ENCODE peak calls at places on chromosome 19, in six cellular contexts. G is stimulated activated CD8-positive, alpha-beta memory T cell treated with anti-CD3 and anti-CD28 coated beads, Interleukin-12 subunit alpha, Interleukin-12 subunit beta, amount 100 ng/mL, for 1 hour; Q is AML-193; J is mammary epithelial cell; T is activated T-helper 9 cell treated with anti-CD3 and anti-CD28 coated beads, Interleukin-2, amount 50 U/mL, for 16 hours; M is endothelial cell. K is an unnamed sample.
A peak's percentile ranks its signal among the peaks of the same experiment; 100 is the strongest.

GRCh38 chr19:3682741-3683404 is 17.4 kb downstream of the PIP5K1C start:
- DNase-seq in G (no peak), Q (no peak), J (no peak), T (no peak), M (no peak), K (no peak)

GRCh38 chr19:8307400-8307964 is 676 bp downstream of the CD320 start:
- DNase-seq in G (no peak), Q (no peak), J (no peak), T (no peak), M (peak; percentile 11), K (peak; percentile 23)

GRCh38 chr19:7550987-7551761 is 15.7 kb downstream of the PNPLA6 start:
- DNase-seq in G (no peak), Q (no peak), J (peak; percentile 9), T (no peak), M (peak; percentile 79), K (peak; percentile 49)

GRCh38 chr19:57434386-57435061 is 601 bp upstream of the ZNF749 start:
- DNase-seq in G (no peak), Q (no peak), J (no peak), T (no peak), M (peak; percentile 13), K (no peak)

GRCh38 chr19:50648659-50649058 is 586 bp upstream of the C19orf81 start:
- DNase-seq in G (no peak), Q (no peak), J (no peak), T (no peak), M (no peak), K (no peak)

GRCh38 chr19:40394816-40395210 is 4.8 kb upstream of the HIPK4 start:
- DNase-seq in G (no peak), Q (no peak), J (no peak), T (no peak), M (no peak), K (peak; percentile 44)

GRCh38 chr19:58209577-58209976 is 19.1 kb upstream of the ZNF544 start:
- DNase-seq in G (no peak), Q (no peak), J (no peak), T (no peak), M (no peak), K (no peak)

GRCh38 chr19:36169084-36169760 is 17.0 kb upstream of the COX7A1 start:
- DNase-seq in G (no peak), Q (no peak), J (no peak), T (no peak), M (peak; percentile 31), K (no peak)

GRCh38 chr19:51327066-51327985 is 14.6 kb downstream of the VSIG10L start:
- DNase-seq in G (no peak), Q (no peak), J (peak; percentile 31), T (peak; percentile 30), M (peak; percentile 76), K (peak; percentile 44)

GRCh38 chr19:29836409-29836825 is 24.6 kb downstream of the CCNE1 start:
- DNase-seq in G (no peak), Q (no peak), J (no peak), T (no peak), M (no peak), K (no peak)

GRCh38 chr19:39372941-39373340 is 18.0 kb downstream of the PAF1 start:
- DNase-seq in G (no peak), Q (no peak), J (no peak), T (no peak), M (no peak), K (no peak)

GRCh38 chr19:6374179-6374709 is 1.5 kb downstream of the PSPN start:
- DNase-seq in G (no peak), Q (no peak), J (no peak), T (no peak), M (no peak), K (no peak)

GRCh38 chr19:28990522-28990921 is 222.4 kb downstream of the UQCRFS1 start:
- DNase-seq in G (no peak), Q (no peak), J (no peak), T (no peak), M (peak; percentile 16), K (peak; percentile 52)

GRCh38 chr19:57719901-57720519 is 7.4 kb downstream of the ZNF671 start:
- DNase-seq in G (no peak), Q (no peak), J (no peak), T (no peak), M (no peak), K (no peak)

GRCh38 chr19:38452430-38453366 is 19.2 kb downstream of the RYR1 start:
- DNase-seq in G (no peak), Q (no peak), J (no peak), T (no peak), M (peak; percentile 16), K (no peak)

GRCh38 chr19:36008336-36008978 is at the start of gene SYNE4:
- DNase-seq in G (no peak), Q (no peak), J (no peak), T (no peak), M (no peak), K (peak; percentile 74)

GRCh38 chr19:11138659-11139526 is 16.7 kb downstream of the SPC24 start:
- DNase-seq in G (no peak), Q (peak; percentile 59), J (peak; percentile 57), T (no peak), M (peak; percentile 47), K (peak; percentile 84)

GRCh38 chr19:44692379-44692721 is 6.6 kb upstream of the CEACAM16 start:
- DNase-seq in G (no peak), Q (no peak), J (no peak), T (no peak), M (no peak), K (no peak)

GRCh38 chr19:47005164-47005641 is 14.4 kb upstream of the NPAS1 start:
- DNase-seq in G (no peak), Q (no peak), J (no peak), T (no peak), M (no peak), K (no peak)

GRCh38 chr19:51015691-51016267 is 3.7 kb downstream of the KLK10 start:
- DNase-seq in G (no peak), Q (no peak), J (no peak), T (no peak), M (no peak), K (no peak)

GRCh38 chr19:4007836-4008539 is 452 bp downstream of the PIAS4 start:
- DNase-seq in G (no peak), Q (no peak), J (no peak), T (no peak), M (no peak), K (no peak)

GRCh38 chr19:12938536-12939291 is at the start of gene CALR:
- DNase-seq in G (no peak), Q (no peak), J (peak; percentile 40), T (no peak), M (no peak), K (peak; percentile 42)

GRCh38 chr19:49057636-49058234 is at the start of gene CGB7:
- DNase-seq in G (no peak), Q (no peak), J (peak; percentile 69), T (no peak), M (peak; percentile 63), K (peak; percentile 64)

GRCh38 chr19:34254552-34255432 is at the start of gene GARRE1:
- DNase-seq in G (no peak), Q (no peak), J (no peak), T (peak; percentile 79), M (peak; percentile 61), K (peak; percentile 54)

GRCh38 chr19:10604460-10604980 is 17.4 kb upstream of the AP1M2 start:
- DNase-seq in G (no peak), Q (peak; percentile 16), J (no peak), T (no peak), M (peak; percentile 22), K (no peak)

GRCh38 chr19:16569609-16570320 is 2.5 kb downstream of the SLC35E1 start:
- DNase-seq in G (no peak), Q (no peak), J (peak; percentile 71), T (no peak), M (no peak), K (peak; percentile 62)

GRCh38 chr19:48915757-48916156 is 15.6 kb downstream of the NUCB1 start:
- DNase-seq in G (no peak), Q (no peak), J (no peak), T (no peak), M (no peak), K (no peak)

GRCh38 chr19:47881757-47882156 is 4.4 kb downstream of the SULT2A1 start:
- DNase-seq in G (no peak), Q (no peak), J (no peak), T (no peak), M (no peak), K (no peak)

GRCh38 chr19:17475541-17476115 is 5.3 kb downstream of the SLC27A1 start:
- DNase-seq in G (no peak), Q (no peak), J (peak; percentile 95), T (no peak), M (no peak), K (no peak)

GRCh38 chr19:1474011-1474764 is 4.8 kb downstream of the C19orf25 start:
- DNase-seq in G (no peak), Q (no peak), J (no peak), T (no peak), M (no peak), K (no peak)

GRCh38 chr19:18737337-18737953 is 53.7 kb downstream of the COMP start:
- DNase-seq in G (no peak), Q (no peak), J (no peak), T (no peak), M (no peak), K (peak; percentile 30)

GRCh38 chr19:49390978-49391304 is 2.9 kb downstream of the KASH5 start:
- DNase-seq in G (no peak), Q (no peak), J (no peak), T (no peak), M (no peak), K (no peak)

GRCh38 chr19:58317481-58318072 is 9.2 kb upstream of the ZSCAN22 start:
- DNase-seq in G (no peak), Q (peak; percentile 11), J (no peak), T (no peak), M (peak; percentile 31), K (peak; percentile 47)

GRCh38 chr19:44607049-44607448 is 6.3 kb upstream of the IGSF23 start:
- DNase-seq in G (no peak), Q (no peak), J (no peak), T (no peak), M (no peak), K (peak; percentile 82)

GRCh38 chr19:56562766-56563165 is 4.5 kb upstream of the ZNF470 start:
- DNase-seq in G (no peak), Q (no peak), J (no peak), T (no peak), M (no peak), K (no peak)

K was measured in kidney tubule cell.